ENCODE peak calls at places on chromosome 19, in four cellular contexts. F, A, K and G are unnamed samples.

GRCh38 chr19:5445667-5446066 is 9.6 kb upstream of the ZNRF4 start:
- DNase-seq in F (no peak), A (no peak), K (no peak), G (no peak)

GRCh38 chr19:33392341-33393285 is 19.1 kb downstream of the CEBPG start:
- DNase-seq in F (no peak), A (peak; percentile 76), K (peak; percentile 77), G (peak; percentile 89)

GRCh38 chr19:17473041-17473440 is 2.7 kb downstream of the SLC27A1 start:
- DNase-seq in F (no peak), A (no peak), K (no peak), G (no peak)

GRCh38 chr19:21482863-21483276 is 22.5 kb upstream of the ZNF429 start:
- DNase-seq in F (no peak), A (peak; percentile 73), K (peak; percentile 87), G (peak; percentile 81)

GRCh38 chr19:51366999-51367564 is 894 bp upstream of the ETFB start:
- DNase-seq in F (no peak), A (no peak), K (no peak), G (peak; percentile 44)

GRCh38 chr19:13376537-13376936 is 129.7 kb downstream of the CACNA1A start:
- DNase-seq in F (no peak), A (no peak), K (no peak), G (no peak)

GRCh38 chr19:17405250-17406038 is at the start of gene BST2:
- DNase-seq in F (no peak), A (peak; percentile 69), K (no peak), G (peak; percentile 39)

GRCh38 chr19:48319647-48320537 is 5.5 kb upstream of the EMP3 start:
- DNase-seq in F (peak; percentile 92), A (peak; percentile 93), K (peak; percentile 95), G (peak; percentile 67)

GRCh38 chr19:54473983-54474382 is 887 bp upstream of the CDC42EP5 start:
- DNase-seq in F (peak; percentile 59), A (no peak), K (no peak), G (no peak)

GRCh38 chr19:41149831-41150230 is 35.6 kb downstream of the CYP2F1 start:
- DNase-seq in F (no peak), A (no peak), K (no peak), G (no peak)

GRCh38 chr19:36120092-36120983 is 5.1 kb downstream of the TBCB start:
- DNase-seq in F (no peak), A (no peak), K (no peak), G (peak; percentile 30)

GRCh38 chr19:4909172-4909896 is at the start of gene UHRF1:
- DNase-seq in F (no peak), A (no peak), K (peak; percentile 63), G (peak; percentile 93)

GRCh38 chr19:16013851-16014840 is 62.1 kb upstream of the TPM4 start:
- DNase-seq in F (no peak), A (no peak), K (peak; percentile 60), G (no peak)

GRCh38 chr19:53991224-53992113 is at the start of gene CACNG6:
- DNase-seq in F (no peak), A (peak; percentile 21), K (no peak), G (peak; percentile 73)

GRCh38 chr19:55213547-55213946 is 4.2 kb upstream of the PTPRH start:
- DNase-seq in F (no peak), A (no peak), K (no peak), G (no peak)

GRCh38 chr19:22595918-22596341 is 38.2 kb upstream of the ZNF492 start:
- DNase-seq in F (no peak), A (peak; percentile 72), K (peak; percentile 83), G (peak; percentile 42)

GRCh38 chr19:18230941-18231734 is 4.9 kb upstream of the PDE4C start:
- DNase-seq in F (no peak), A (no peak), K (no peak), G (no peak)

GRCh38 chr19:33390908-33391630 is 17.6 kb downstream of the CEBPG start:
- DNase-seq in F (no peak), A (peak; percentile 5), K (peak; percentile 73), G (peak; percentile 33)

GRCh38 chr19:12232961-12233360 is 61.7 kb downstream of the ZNF44 start:
- DNase-seq in F (no peak), A (no peak), K (no peak), G (no peak)

GRCh38 chr19:16544468-16545231 is 2.4 kb upstream of the CHERP start:
- DNase-seq in F (no peak), A (no peak), K (no peak), G (no peak)

GRCh38 chr19:53308339-53308811 is 25.2 kb upstream of the ZNF845 start:
- DNase-seq in F (no peak), A (peak; percentile 17), K (peak; percentile 78), G (peak; percentile 85)

GRCh38 chr19:1992759-1993260 is 22.7 kb downstream of the BTBD2 start:
- DNase-seq in F (peak; percentile 81), A (no peak), K (no peak), G (peak; percentile 93)

GRCh38 chr19:17673937-17674799 is 14.0 kb downstream of the UNC13A start:
- DNase-seq in F (no peak), A (no peak), K (no peak), G (peak; percentile 54)

GRCh38 chr19:44845286-44845611 is 848 bp upstream of the NECTIN2 start:
- DNase-seq in F (peak; percentile 83), A (no peak), K (peak; percentile 82), G (no peak)

GRCh38 chr19:44847144-44848035 is 1.3 kb downstream of the NECTIN2 start:
- DNase-seq in F (peak; percentile 89), A (peak; percentile 87), K (peak; percentile 90), G (peak; percentile 51)

GRCh38 chr19:44848036-44848804 is 2.1 kb downstream of the NECTIN2 start:
- DNase-seq in F (no peak), A (peak; percentile 49), K (peak; percentile 74), G (peak; percentile 41)

GRCh38 chr19:44845612-44846454 is at the start of gene NECTIN2:
- DNase-seq in F (peak; percentile 100), A (peak; percentile 100), K (peak; percentile 100), G (peak; percentile 98)

GRCh38 chr19:44846455-44847143 is 502 bp downstream of the NECTIN2 start:
- DNase-seq in F (no peak), A (peak; percentile 32), K (peak; percentile 83), G (peak; percentile 48)
- H3K4me1 ChIP-seq in F (peaks cover 58% of the 10 kb centered on the region), A (peaks cover 47% of the 10 kb centered on the region), K (no peaks in the 10 kb centered on the region), G (peaks cover 19% of the 10 kb centered on the region)

GRCh38 chr19:7901337-7901736 is 2.3 kb upstream of the MAP2K7 start:
- DNase-seq in F (no peak), A (no peak), K (no peak), G (no peak)

GRCh38 chr19:7904074-7905020 is 670 bp downstream of the MAP2K7 start:
- DNase-seq in F (no peak), A (no peak), K (peak; percentile 88), G (peak; percentile 85)

GRCh38 chr19:7905298-7905697 is 1.6 kb downstream of the MAP2K7 start:
- DNase-seq in F (no peak), A (no peak), K (no peak), G (no peak)

GRCh38 chr19:7902796-7903243 is 857 bp upstream of the MAP2K7 start:
- DNase-seq in F (no peak), A (peak; percentile 46), K (no peak), G (no peak)

GRCh38 chr19:7903244-7904073 is at the start of gene MAP2K7:
- DNase-seq in F (peak; percentile 100), A (peak; percentile 100), K (peak; percentile 100), G (peak; percentile 99)
- H3K4me1 ChIP-seq in F (peaks cover 74% of the 10 kb centered on the region), A (peaks cover 53% of the 10 kb centered on the region), K (no peaks in the 10 kb centered on the region), G (peaks cover 19% of the 10 kb centered on the region)

DNA sequence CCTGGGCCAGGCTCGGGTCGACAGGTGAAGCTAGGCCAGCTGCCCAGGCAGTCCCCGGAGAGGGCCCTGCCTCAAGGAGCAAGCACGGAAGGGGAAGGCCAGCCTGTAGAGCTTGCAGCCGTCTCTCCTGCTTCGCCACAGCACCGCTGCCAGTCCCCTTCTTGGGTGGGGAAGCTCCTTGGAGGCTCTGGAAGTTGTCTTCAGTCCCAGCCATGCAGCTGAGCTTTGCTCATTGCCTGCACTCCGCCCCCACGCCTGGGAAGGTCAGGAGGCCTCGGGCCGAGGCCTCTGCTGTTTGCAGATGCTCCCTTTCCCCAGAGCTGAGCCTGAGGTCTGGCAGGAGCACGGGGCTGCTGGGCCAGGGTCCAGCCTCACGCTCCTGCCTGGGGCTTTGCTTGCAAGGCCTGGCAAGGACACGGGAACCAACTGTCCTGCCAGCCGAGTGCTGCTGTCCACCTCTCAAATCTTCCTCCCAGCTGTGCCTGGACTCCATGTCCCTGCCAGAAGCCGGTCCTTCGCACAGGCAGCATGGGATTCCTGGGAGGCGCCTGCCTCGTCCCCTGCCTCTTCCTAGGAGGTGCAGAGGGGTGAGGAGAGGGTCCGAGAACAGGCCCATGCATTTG is 13.3 kb downstream of the PLEKHF1 start:
- DNase-seq in F (no peak), A (peak; percentile 40), K (no peak), G (peak; percentile 58)
- H3K4me1 ChIP-seq in F (peaks cover 78% of the 10 kb centered on the region), A (peaks cover 15% of the 10 kb centered on the region), K (peaks cover 4% of the 10 kb centered on the region), G (peaks cover 8% of the 10 kb centered on the region)

DNA sequence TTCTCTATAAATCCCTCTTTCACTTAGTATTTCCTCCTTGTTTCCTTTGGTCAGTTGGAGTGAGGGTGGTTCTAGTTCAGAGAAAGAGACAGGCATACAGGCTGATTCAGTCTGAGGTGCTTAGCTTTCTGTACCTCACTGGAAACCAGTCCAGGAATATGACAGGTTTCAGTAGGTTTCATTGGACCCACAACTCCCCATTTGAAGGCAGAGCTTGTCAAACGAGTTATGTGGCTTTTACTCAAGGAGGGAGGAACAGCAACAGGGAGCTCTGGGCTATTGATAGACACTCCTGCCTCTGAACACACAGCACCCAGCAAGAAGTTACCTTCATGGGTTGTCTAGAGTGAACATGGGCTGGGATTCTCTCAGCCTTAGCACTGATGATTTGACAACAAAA is 14.5 kb downstream of the ACTN4 start:
- DNase-seq in F (no peak), A (peak; percentile 76), K (no peak), G (no peak)
- H3K4me1 ChIP-seq in F (peaks cover 99% of the 10 kb centered on the region), A (peaks cover 100% of the 10 kb centered on the region), K (no peaks in the 10 kb centered on the region), G (peaks cover 42% of the 10 kb centered on the region)

GRCh38 chr19:3277649-3278048 is 53.2 kb downstream of the CELF5 start:
- DNase-seq in F (no peak), A (no peak), K (no peak), G (no peak)
- H3K4me1 ChIP-seq in F (peaks cover 13% of the 10 kb centered on the region), A (peaks cover 7% of the 10 kb centered on the region), K (no peaks in the 10 kb centered on the region), G (no peaks in the 10 kb centered on the region)

GRCh38 chr19:867855-868457 is 8.5 kb downstream of the CFD start:
- DNase-seq in F (no peak), A (no peak), K (no peak), G (no peak)
- H3K4me1 ChIP-seq in F (peaks cover 31% of the 10 kb centered on the region), A (peaks cover 17% of the 10 kb centered on the region), K (no peaks in the 10 kb centered on the region), G (peaks cover 4% of the 10 kb centered on the region)